ENCODE peak calls at places on chromosomes 3 and 15, in eight cellular contexts. C, R, S, G, Z, Y, K and D are unnamed samples.
A peak's percentile ranks its signal among the peaks of the same experiment; 100 is the strongest.

GRCh38 chr15:29765234-29765841 is 56.9 kb downstream of the TJP1 start:
- DNase-seq in C (no peak), R (no peak), S (no peak), G (no peak), Z (no peak), Y (no peak), K (no peak), D (peak; percentile 78)

GRCh38 chr15:80310776-80311175 is 58.8 kb upstream of the CTXND1 start:
- DNase-seq in C (no peak), R (no peak), S (no peak), G (no peak), Z (no peak), Y (no peak), K (no peak), D (no peak)

GRCh38 chr3:143750856-143751255 is 97.4 kb downstream of the SLC9A9 start:
- DNase-seq in C (no peak), R (no peak), S (no peak), G (no peak), Z (no peak), Y (no peak), K (no peak), D (no peak)

GRCh38 chr3:121758727-121759450 is 9.3 kb upstream of the GOLGB1 start:
- DNase-seq in C (no peak), R (no peak), S (no peak), G (no peak), Z (no peak), Y (no peak), K (no peak), D (no peak)

GRCh38 chr3:76610150-76610549 is 429.7 kb upstream of the ROBO2 start:
- DNase-seq in C (no peak), R (no peak), S (no peak), G (no peak), Z (no peak), Y (no peak), K (no peak), D (no peak)

GRCh38 chr3:29409409-29409808 is 128.5 kb downstream of the RBMS3 start:
- DNase-seq in C (no peak), R (no peak), S (no peak), G (no peak), Z (no peak), Y (no peak), K (no peak), D (no peak)

GRCh38 chr3:71208273-71209095 is 375.0 kb downstream of the FOXP1 start:
- DNase-seq in C (no peak), R (no peak), S (peak; percentile 54), G (no peak), Z (no peak), Y (peak; percentile 84), K (peak; percentile 40), D (no peak)

GRCh38 chr3:159131376-159131775 is 329.5 kb downstream of the MFSD1 start:
- DNase-seq in C (no peak), R (no peak), S (no peak), G (no peak), Z (no peak), Y (no peak), K (no peak), D (no peak)

GRCh38 chr3:100395674-100396073 is 5.2 kb downstream of the TOMM70 start:
- DNase-seq in C (no peak), R (no peak), S (no peak), G (no peak), Z (no peak), Y (no peak), K (no peak), D (no peak)

GRCh38 chr15:70633394-70633793 is 130.0 kb downstream of the UACA start:
- DNase-seq in C (no peak), R (no peak), S (no peak), G (peak; percentile 23), Z (no peak), Y (peak; percentile 31), K (no peak), D (no peak)

GRCh38 chr15:41655716-41656115 is 4.5 kb upstream of the MGA start:
- DNase-seq in C (no peak), R (no peak), S (no peak), G (no peak), Z (no peak), Y (no peak), K (no peak), D (no peak)

GRCh38 chr15:62099171-62099601 is 32.4 kb downstream of the C2CD4A start:
- DNase-seq in C (no peak), R (no peak), S (peak; percentile 39), G (no peak), Z (no peak), Y (peak; percentile 31), K (peak; percentile 77), D (no peak)

GRCh38 chr3:86438544-86438943 is 552.4 kb downstream of the VGLL3 start:
- DNase-seq in C (no peak), R (no peak), S (no peak), G (no peak), Z (no peak), Y (no peak), K (no peak), D (no peak)